ENCODE peak calls at places on chromosomes 5 and 9, in five cellular contexts. C is aorta, S is adipocyte, Z is T-helper 9 cell, A is IMR-90. G is an unnamed sample.

GRCh38 chr5:172283862-172284274 is 304 bp upstream of the UBTD2 start:
- DNase-seq in S (peak), Z (peak), A (peak), C (peak), G (peak)

GRCh38 chr5:153358315-153358976 is 132.0 kb upstream of the GRIA1 start:
- DNase-seq in Z (no peak), S (no peak), C (no peak), A (no peak), G (no peak)

GRCh38 chr5:40291338-40291737 is 388.4 kb upstream of the PTGER4 start:
- DNase-seq in S (peak), Z (no peak), C (no peak), A (peak), G (no peak)

GRCh38 chr5:122896598-122897282 is 51.3 kb downstream of the SNX24 start:
- DNase-seq in S (peak), C (no peak), A (peak), Z (no peak), G (no peak)

GRCh38 chr9:105114956-105115728 is 129.3 kb upstream of the SLC44A1 start:
- DNase-seq in C (peak), S (no peak), A (peak), Z (no peak), G (no peak)

GRCh38 chr5:166127766-166128565 is 2163.5 kb upstream of the WWC1 start:
- DNase-seq in A (no peak), S (no peak), Z (no peak), C (no peak), G (no peak)

GRCh38 chr5:122484103-122484502 is 172.1 kb downstream of the SNCAIP start:
- DNase-seq in A (no peak), C (no peak), Z (no peak), S (no peak), G (no peak)

GRCh38 chr9:111604054-111604615 is 4.7 kb upstream of the PTGR1 start:
- DNase-seq in C (no peak), S (no peak), Z (no peak), A (no peak), G (no peak)

GRCh38 chr5:82359286-82359685 is 81.1 kb upstream of the RPS23 start:
- DNase-seq in S (no peak), C (no peak), Z (no peak), A (no peak), G (no peak)

GRCh38 chr5:154817815-154818214 is 32.6 kb downstream of the FAXDC2 start:
- DNase-seq in S (no peak), C (no peak), Z (no peak), A (no peak), G (no peak)

GRCh38 chr9:15642369-15642962 is 89.6 kb downstream of the CCDC171 start:
- DNase-seq in Z (no peak), A (peak), C (no peak), S (peak), G (no peak)

GRCh38 chr5:67199859-67200258 is 3.3 kb upstream of the CD180 start:
- DNase-seq in A (no peak), C (no peak), Z (no peak), S (no peak), G (no peak)

GRCh38 chr9:98899399-98900056 is 44.2 kb upstream of the COL15A1 start:
- DNase-seq in Z (no peak), A (peak), S (peak), C (no peak), G (no peak)

G was measured in GM06990.